ENCODE peak calls at places on chromosomes 12 and 14, in six cellular contexts. W is neural progenitor cell, B is HTR-8/SVneo, Y is GM12865, H is dermis blood vessel endothelial cell, G is NCI-H1092 treated with DMSO at 0.1 percent for 48 hours. V is an unnamed sample.

GRCh38 chr12:613996-614726 is 49.1 kb downstream of the NINJ2 start:
- DNase-seq in W (peak; percentile 61), B (peak; percentile 38), Y (peak; percentile 58), H (peak; percentile 60), G (peak; percentile 45), V (peak; percentile 41)

GRCh38 chr14:91249841-91250616 is 5.5 kb upstream of the GPR68 start:
- DNase-seq in W (peak; percentile 85), B (no peak), Y (peak; percentile 96), H (peak; percentile 40), G (peak; percentile 98), V (no peak)

GRCh38 chr14:45868377-45868776 is 615.4 kb upstream of the MIS18BP1 start:
- DNase-seq in W (no peak), B (no peak), Y (peak; percentile 90), H (no peak), G (no peak), V (no peak)

GRCh38 chr12:121925361-121925725 is 7.0 kb downstream of the CFAP251 start:
- DNase-seq in W (no peak), B (no peak), Y (no peak), H (peak; percentile 42), G (no peak), V (no peak)

GRCh38 chr12:48311313-48311712 is 39.4 kb downstream of the ZNF641 start:
- DNase-seq in W (no peak), B (no peak), Y (no peak), H (no peak), G (no peak), V (no peak)

GRCh38 chr12:52603314-52603713 is 2.1 kb upstream of the KRT72 start:
- DNase-seq in W (no peak), B (no peak), Y (no peak), H (no peak), G (no peak), V (no peak)

GRCh38 chr14:92520701-92521415 is 7.3 kb downstream of the RIN3 start:
- DNase-seq in W (no peak), B (no peak), Y (no peak), H (no peak), G (no peak), V (no peak)

GRCh38 chr12:30169839-30170591 is 386.3 kb upstream of the TMTC1 start:
- DNase-seq in W (peak; percentile 66), B (no peak), Y (no peak), H (no peak), G (no peak), V (peak; percentile 62)

GRCh38 chr12:113092478-113093408 is 36.2 kb downstream of the DTX1 start:
- DNase-seq in W (peak; percentile 82), B (no peak), Y (peak; percentile 43), H (peak; percentile 20), G (no peak), V (peak; percentile 89)

GRCh38 chr14:44154889-44155288 is 352.2 kb downstream of the FSCB start:
- DNase-seq in W (no peak), B (no peak), Y (no peak), H (no peak), G (peak; percentile 74), V (no peak)

GRCh38 chr14:96926006-96926405 is 128.8 kb downstream of the VRK1 start:
- DNase-seq in W (no peak), B (no peak), Y (peak; percentile 21), H (no peak), G (no peak), V (no peak)

GRCh38 chr12:26120561-26121274 is 4.1 kb downstream of the BHLHE41 start:
- DNase-seq in W (no peak), B (no peak), Y (no peak), H (no peak), G (no peak), V (no peak)

GRCh38 chr14:102798926-102799325 is 21.7 kb downstream of the TRAF3 start:
- DNase-seq in W (no peak), B (no peak), Y (peak; percentile 90), H (no peak), G (no peak), V (no peak)

GRCh38 chr12:75939016-75939642 is 92.4 kb downstream of the PHLDA1 start:
- DNase-seq in W (no peak), B (no peak), Y (no peak), H (peak; percentile 50), G (no peak), V (no peak)

GRCh38 chr12:29796823-29797263 is 13.1 kb upstream of the TMTC1 start:
- DNase-seq in W (peak; percentile 55), B (peak; percentile 23), Y (no peak), H (peak; percentile 25), G (no peak), V (no peak)

GRCh38 chr14:74483321-74483720 is 9.8 kb downstream of the NPC2 start:
- DNase-seq in W (no peak), B (no peak), Y (no peak), H (no peak), G (no peak), V (no peak)

GRCh38 chr12:64655141-64655540 is 44.8 kb downstream of the RASSF3 start:
- DNase-seq in W (no peak), B (no peak), Y (no peak), H (no peak), G (no peak), V (no peak)

GRCh38 chr12:97235102-97235501 is 227.5 kb upstream of the RMST start:
- DNase-seq in W (peak; percentile 52), B (no peak), Y (no peak), H (no peak), G (no peak), V (peak; percentile 45)

GRCh38 chr12:108890208-108890607 is 10.3 kb downstream of the DAO start:
- DNase-seq in W (peak; percentile 48), B (no peak), Y (peak; percentile 13), H (peak; percentile 32), G (no peak), V (peak; percentile 45)

GRCh38 chr14:68084256-68084655 is 264.7 kb downstream of the RAD51B start:
- DNase-seq in W (peak; percentile 47), B (peak; percentile 60), Y (peak; percentile 31), H (peak; percentile 51), G (peak; percentile 59), V (no peak)

GRCh38 chr14:64880382-64881121 is 845 bp upstream of the SPTB start:
- DNase-seq in W (peak; percentile 86), B (peak; percentile 94), Y (peak; percentile 23), H (peak; percentile 15), G (peak; percentile 48), V (peak; percentile 77)

GRCh38 chr14:65303185-65303901 is 109.2 kb upstream of the FUT8 start:
- DNase-seq in W (peak; percentile 45), B (no peak), Y (peak; percentile 78), H (no peak), G (no peak), V (no peak)

GRCh38 chr12:83092101-83092500 is 405.4 kb downstream of the TMTC2 start:
- DNase-seq in W (peak; percentile 63), B (no peak), Y (no peak), H (no peak), G (no peak), V (no peak)

GRCh38 chr12:113479578-113480335 is 8.1 kb upstream of the LHX5 start:
- DNase-seq in W (peak; percentile 94), B (no peak), Y (peak; percentile 21), H (peak; percentile 65), G (no peak), V (peak; percentile 91)